ENCODE peak calls at places on chromosomes 5 and 9, in six cellular contexts. E is heart left ventricle, D is breast epithelium, Z is cardiac fibroblast, P is psoas muscle, B is nephron progenitor cell. L is an unnamed sample.

GRCh38 chr9:117247271-117247670 is 167.6 kb downstream of the ASTN2 start:
- DNase-seq in B (no peak), E (no peak), D (no peak), P (no peak), Z (no peak), L (no peak)

GRCh38 chr5:96288845-96289185 is 144.2 kb downstream of the PCSK1 start:
- DNase-seq in D (no peak), B (no peak), Z (peak; percentile 62), E (no peak), P (no peak), L (no peak)

GRCh38 chr9:81557957-81558791 is 131.2 kb downstream of the TLE1 start:
- DNase-seq in E (no peak), B (no peak), Z (peak; percentile 93), D (no peak), P (no peak), L (no peak)

GRCh38 chr5:43616535-43616934 is 13.6 kb downstream of the NNT start:
- DNase-seq in B (no peak), P (no peak), D (no peak), Z (peak; percentile 58), E (no peak), L (no peak)

GRCh38 chr9:125755340-125755739 is 8.2 kb downstream of the PBX3 start:
- DNase-seq in E (no peak), Z (no peak), D (no peak), B (no peak), P (no peak), L (no peak)

GRCh38 chr5:39076101-39076756 is 2.0 kb upstream of the RICTOR start:
- DNase-seq in D (no peak), B (no peak), P (no peak), Z (no peak), E (no peak), L (no peak)

GRCh38 chr9:38243993-38244392 is 148.5 kb upstream of the ALDH1B1 start:
- DNase-seq in D (no peak), E (no peak), P (no peak), Z (no peak), B (no peak), L (no peak)

GRCh38 chr9:69307446-69308216 is 17.4 kb upstream of the ENTREP1 start:
- DNase-seq in Z (peak; percentile 82), B (no peak), P (no peak), E (no peak), D (no peak), L (no peak)

GRCh38 chr5:151126199-151126645 is 31.4 kb downstream of the ANXA6 start:
- DNase-seq in D (peak; percentile 75), P (peak; percentile 83), Z (peak; percentile 76), B (peak; percentile 85), E (peak; percentile 85), L (peak; percentile 61)

GRCh38 chr5:173627271-173627670 is 10.8 kb upstream of the BOD1 start:
- DNase-seq in E (no peak), D (no peak), P (no peak), Z (no peak), B (no peak), L (no peak)

GRCh38 chr9:68970150-68970549 is 43.8 kb downstream of the PRKACG start:
- DNase-seq in E (no peak), B (no peak), D (no peak), Z (no peak), P (no peak), L (no peak)

GRCh38 chr9:109926321-109926959 is 146.4 kb downstream of the PALM2AKAP2 start:
- DNase-seq in E (peak; percentile 34), P (no peak), Z (no peak), B (no peak), D (no peak), L (no peak)

GRCh38 chr5:128674837-128675446 is 136.9 kb upstream of the FBN2 start:
- DNase-seq in P (peak; percentile 14), Z (peak; percentile 61), E (peak; percentile 28), D (no peak), B (peak; percentile 45), L (no peak)

GRCh38 chr9:123929870-123930831 is at the start of gene DENND1A:
- DNase-seq in P (peak; percentile 94), D (peak; percentile 85), E (peak; percentile 96), B (peak; percentile 96), Z (peak; percentile 94), L (peak; percentile 86)

GRCh38 chr9:111008148-111009075 is 29.9 kb downstream of the LPAR1 start:
- DNase-seq in P (no peak), Z (no peak), D (no peak), B (no peak), E (no peak), L (no peak)

GRCh38 chr5:74833537-74834266 is 32.5 kb downstream of the FAM169A start:
- DNase-seq in Z (no peak), P (no peak), E (no peak), B (no peak), D (no peak), L (no peak)

GRCh38 chr9:121353246-121353975 is 16.6 kb downstream of the STOM start:
- DNase-seq in E (no peak), P (no peak), D (no peak), B (no peak), Z (no peak), L (no peak)

GRCh38 chr9:21872696-21873095 is 70.3 kb downstream of the MTAP start:
- DNase-seq in E (no peak), P (no peak), Z (no peak), B (no peak), D (no peak), L (no peak)

GRCh38 chr9:134189475-134190231 is 25.3 kb upstream of the RNU6ATAC start:
- DNase-seq in P (peak; percentile 28), B (no peak), E (peak; percentile 22), D (no peak), Z (no peak), L (no peak)

GRCh38 chr5:180198208-180198607 is 10.8 kb downstream of the RASGEF1C start:
- DNase-seq in D (no peak), P (no peak), E (no peak), B (no peak), Z (no peak), L (peak; percentile 7)

GRCh38 chr5:180199390-180199789 is 9.6 kb downstream of the RASGEF1C start:
- DNase-seq in E (no peak), Z (no peak), P (no peak), D (no peak), B (no peak), L (no peak)

GRCh38 chr5:180204420-180204819 is 4.6 kb downstream of the RASGEF1C start:
- DNase-seq in P (no peak), Z (no peak), B (no peak), E (no peak), D (no peak), L (no peak)

GRCh38 chr5:180202939-180203573 is 6.0 kb downstream of the RASGEF1C start:
- DNase-seq in D (no peak), Z (no peak), E (no peak), B (no peak), P (no peak), L (no peak)

GRCh38 chr5:180201051-180201987 is 7.7 kb downstream of the RASGEF1C start:
- DNase-seq in Z (peak; percentile 26), B (no peak), E (no peak), P (no peak), D (no peak), L (no peak)
- TF ChIP-seq CTCF in Z (peak; percentile 28), B (peak; percentile 35), E (peak; percentile 24), P (peak; percentile 11), D (no peak), L (no peak)

GRCh38 chr5:110053824-110054223 is 364.1 kb downstream of the MAN2A1 start:
- DNase-seq in B (no peak), Z (no peak), D (no peak), E (no peak), P (no peak), L (no peak)

GRCh38 chr5:110056580-110057114 is 366.9 kb downstream of the MAN2A1 start:
- DNase-seq in Z (no peak), B (no peak), P (no peak), E (no peak), D (no peak), L (no peak)

GRCh38 chr5:110055301-110055700 is 365.6 kb downstream of the MAN2A1 start:
- DNase-seq in D (no peak), P (no peak), B (no peak), E (no peak), Z (no peak), L (no peak)

GRCh38 chr5:110053205-110053604 is 363.5 kb downstream of the MAN2A1 start:
- DNase-seq in D (no peak), P (no peak), Z (no peak), E (no peak), B (no peak), L (no peak)

GRCh38 chr5:110054240-110054639 is 364.5 kb downstream of the MAN2A1 start:
- DNase-seq in D (no peak), E (peak; percentile 44), B (no peak), Z (peak; percentile 72), P (no peak), L (no peak)
- TF ChIP-seq CTCF in D (no peak), E (no peak), B (no peak), Z (peak; percentile 27), P (no peak), L (no peak)

DNA sequence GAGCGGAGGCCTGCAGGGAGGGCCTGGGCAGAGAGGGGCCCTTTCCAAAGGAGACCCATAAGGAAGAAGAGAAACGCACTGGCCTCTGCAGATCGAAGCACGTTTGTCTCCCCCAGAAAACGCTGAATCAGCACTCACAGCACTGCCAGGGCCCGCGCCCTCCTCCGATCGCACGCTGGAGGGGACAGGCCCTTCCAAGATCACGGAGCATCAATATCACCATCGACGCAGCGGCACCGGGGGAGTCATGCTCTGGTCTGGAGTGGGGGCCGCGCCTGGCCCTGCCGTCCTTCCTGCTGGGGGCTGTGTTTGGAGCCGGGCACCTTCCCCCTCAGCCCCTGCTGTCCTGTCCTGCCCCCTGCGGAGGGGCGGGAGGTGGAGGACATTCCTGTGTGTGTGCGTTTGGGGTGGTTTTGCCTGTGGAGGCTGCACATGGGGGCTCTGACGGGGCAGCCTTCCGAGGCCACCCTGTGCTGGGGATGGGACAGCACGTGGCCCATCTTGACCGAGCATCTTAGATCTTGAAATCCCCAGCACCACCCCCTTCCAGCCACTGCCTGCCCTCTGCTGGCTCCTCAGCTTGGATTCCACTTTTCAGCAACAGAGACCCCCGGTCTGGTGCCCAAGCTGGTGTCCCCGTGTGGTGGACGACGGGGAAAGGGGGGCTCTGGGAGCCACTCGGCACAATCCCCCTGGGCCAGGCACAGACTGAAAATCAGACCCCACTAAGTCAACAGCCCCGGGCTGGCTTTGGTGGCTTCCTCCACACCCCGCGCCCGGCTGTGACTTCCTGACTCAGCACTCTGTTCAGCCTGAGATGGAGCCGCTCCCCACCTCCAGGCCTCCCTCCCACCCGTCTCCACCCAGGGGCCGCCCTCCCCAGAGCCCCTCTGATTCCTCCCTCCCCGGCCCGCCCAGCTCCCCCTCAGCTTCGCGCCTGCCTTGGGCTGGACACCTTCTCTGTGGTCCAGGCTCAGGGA is 8.3 kb downstream of the TMEM250 start:
- DNase-seq in D (no peak), Z (peak; percentile 39), B (no peak), P (no peak), E (no peak), L (no peak)
- TF ChIP-seq CTCF in D (no peak), Z (peak; percentile 29), B (no peak), P (no peak), E (no peak), L (no peak)

GRCh38 chr9:33881635-33882034 is 64.7 kb downstream of the UBE2R2 start:
- DNase-seq in D (no peak), Z (no peak), B (no peak), E (no peak), P (no peak), L (no peak)

GRCh38 chr9:33885948-33886347 is 69.0 kb downstream of the UBE2R2 start:
- DNase-seq in P (no peak), B (no peak), Z (no peak), D (no peak), E (no peak), L (no peak)

GRCh38 chr9:33880562-33881089 is 63.7 kb downstream of the UBE2R2 start:
- DNase-seq in P (no peak), Z (no peak), E (no peak), D (no peak), B (no peak), L (no peak)

GRCh38 chr9:33884856-33885701 is 68.1 kb downstream of the UBE2R2 start:
- DNase-seq in Z (peak; percentile 82), E (peak; percentile 60), B (no peak), D (no peak), P (no peak), L (no peak)
- TF ChIP-seq CTCF in Z (no peak), E (no peak), B (no peak), D (no peak), P (no peak), L (no peak)